ENCODE peak calls at places on chromosomes 6 and 20, in eight cellular contexts. G, H, V, W, S, C, Q and D are unnamed samples. For H3K9me3 and H3K4me1, the result is how much of the 10 kb centered on the place peaks cover.

GRCh38 chr20:32484221-32485125 is 100.7 kb downstream of the NOL4L start:
- DNase-seq in C (no peak), W (peak), Q (peak), S (peak), V (peak), H (no peak), G (no peak), D (peak)

GRCh38 chr6:110435052-110435602 is 19.8 kb upstream of the DDO start:
- DNase-seq in Q (no peak), V (no peak), G (no peak), C (no peak), S (no peak), W (no peak), H (no peak), D (peak)

GRCh38 chr6:163984446-163984936 is 570.0 kb downstream of the QKI start:
- DNase-seq in C (peak), H (no peak), Q (peak), W (no peak), S (no peak), G (no peak), V (no peak), D (no peak)

GRCh38 chr20:41032243-41032642 is 3.6 kb downstream of the TOP1 start:
- DNase-seq in H (no peak), G (no peak), S (no peak), V (no peak), W (no peak), Q (peak), C (peak), D (no peak)

GRCh38 chr6:1611322-1611571 is 1.5 kb downstream of the FOXC1 start:
- DNase-seq in Q (no peak), H (no peak), G (no peak), C (peak), S (no peak), V (no peak), W (no peak), D (no peak)

GRCh38 chr6:134822920-134823430 is 126.9 kb downstream of the ALDH8A1 start:
- DNase-seq in Q (peak), W (peak), S (peak), H (peak), C (peak), V (peak), G (peak), D (peak)

GRCh38 chr20:54726687-54727086 is 251.3 kb downstream of the DOK5 start:
- DNase-seq in V (no peak), W (no peak), G (no peak), S (no peak), Q (no peak), H (no peak), C (no peak), D (no peak)

GRCh38 chr6:95693108-95693507 is 115.8 kb downstream of the MANEA start:
- DNase-seq in G (no peak), S (no peak), C (no peak), W (no peak), H (no peak), Q (no peak), V (no peak), D (no peak)

GRCh38 chr20:3156811-3157619 is 2.6 kb downstream of the FASTKD5 start:
- DNase-seq in G (no peak), S (no peak), W (no peak), C (peak), H (no peak), V (no peak), Q (peak), D (no peak)

GRCh38 chr6:5557506-5557905 is 296.2 kb downstream of the FARS2 start:
- DNase-seq in Q (no peak), H (no peak), S (no peak), C (no peak), G (no peak), W (no peak), V (no peak), D (no peak)

GRCh38 chr20:24766826-24767622 is 182.0 kb upstream of the CST7 start:
- DNase-seq in S (no peak), W (no peak), G (no peak), V (no peak), H (no peak), Q (no peak), C (no peak), D (no peak)

GRCh38 chr6:17207281-17207680 is 73.9 kb upstream of the RBM24 start:
- DNase-seq in H (no peak), W (no peak), Q (no peak), V (no peak), S (no peak), C (no peak), G (no peak), D (no peak)

GRCh38 chr6:160256445-160256844 is 2.2 kb downstream of the SLC22A2 start:
- DNase-seq in V (no peak), G (no peak), W (no peak), Q (no peak), C (no peak), H (no peak), S (no peak), D (no peak)
- H3K9me3 ChIP-seq in V (under half), G (under half), W (under half), Q (under half), C (under half), H (under half), S (under half), D (under half)

GRCh38 chr6:33694977-33695376 is 16.5 kb downstream of the UQCC2 start:
- DNase-seq in V (no peak), W (no peak), C (no peak), S (no peak), G (no peak), Q (no peak), H (no peak), D (no peak)
- H3K4me1 ChIP-seq in V (under half), W (under half), C (half or more), S (under half), G (under half), Q (under half), H (half or more), D (under half)

GRCh38 chr6:142897659-142898058 is 47.3 kb downstream of the HIVEP2 start:
- DNase-seq in Q (no peak), H (no peak), S (no peak), G (no peak), W (no peak), C (no peak), V (no peak), D (no peak)

GRCh38 chr6:142902636-142903053 is 42.3 kb downstream of the HIVEP2 start:
- DNase-seq in G (peak), H (peak), S (no peak), C (peak), Q (peak), V (no peak), W (no peak), D (peak)

GRCh38 chr6:142901616-142902015 is 43.4 kb downstream of the HIVEP2 start:
- DNase-seq in G (no peak), C (no peak), V (no peak), S (no peak), W (no peak), H (no peak), Q (no peak), D (no peak)

GRCh38 chr6:142899101-142899760 is 45.7 kb downstream of the HIVEP2 start:
- DNase-seq in W (no peak), Q (no peak), H (no peak), G (no peak), S (no peak), C (no peak), V (no peak), D (no peak)

DNA sequence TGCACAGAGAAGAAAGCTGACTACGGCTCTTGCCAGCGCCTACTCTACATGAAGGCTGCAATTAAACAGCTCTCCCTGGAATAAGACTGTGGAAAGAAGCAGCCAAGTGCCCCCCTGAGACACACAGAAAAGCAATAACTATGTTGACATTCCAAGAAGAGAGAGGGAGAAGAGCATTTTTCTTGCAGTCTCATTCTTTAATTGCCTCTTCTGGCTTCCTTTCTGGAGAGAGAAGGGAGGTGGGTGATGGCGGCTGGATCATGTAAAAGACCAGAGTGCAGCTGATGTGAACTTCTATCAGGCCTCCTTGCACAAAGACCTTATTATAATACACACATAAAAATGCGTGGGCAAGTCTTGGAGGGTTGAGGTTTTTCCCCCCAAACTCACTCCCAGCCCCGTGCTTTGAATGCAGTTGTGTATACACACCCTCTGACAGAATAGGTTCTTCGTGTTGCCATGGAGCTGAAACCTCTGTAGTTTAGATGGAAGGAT is 44.5 kb downstream of the HIVEP2 start:
- DNase-seq in V (no peak), W (no peak), H (peak), Q (peak), C (peak), S (no peak), G (no peak), D (no peak)
- H3K4me3 ChIP-seq in V (no peak), W (no peak), H (no peak), Q (no peak), C (no peak), S (no peak), G (no peak), D (no peak)

GRCh38 chr6:40128149-40128548 is 193.9 kb upstream of the MOCS1 start:
- DNase-seq in G (no peak), S (no peak), C (no peak), V (no peak), H (no peak), Q (no peak), W (no peak), D (peak)

GRCh38 chr6:40125680-40126079 is 191.4 kb upstream of the MOCS1 start:
- DNase-seq in H (no peak), S (no peak), V (no peak), W (no peak), C (no peak), G (no peak), Q (no peak), D (no peak)

DNA sequence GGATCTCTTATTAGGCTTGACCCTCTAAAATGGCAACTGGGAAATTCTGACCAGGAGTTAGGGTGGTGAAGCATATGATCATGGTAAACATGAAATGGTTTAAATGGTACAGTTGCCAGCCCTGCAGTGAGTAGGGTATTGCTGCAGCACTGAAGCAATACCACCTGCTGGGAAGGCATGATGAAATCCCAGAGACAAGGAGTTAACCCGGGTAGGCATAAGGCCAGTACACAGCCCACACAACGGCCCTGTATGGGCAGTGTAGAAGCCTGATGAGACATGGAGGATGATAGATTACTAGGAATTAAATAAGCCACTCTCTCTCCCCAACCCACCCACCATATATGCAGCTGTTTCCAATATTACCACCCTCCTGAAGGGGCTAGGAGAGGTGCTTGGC is 197.4 kb upstream of the MOCS1 start:
- DNase-seq in W (no peak), S (no peak), G (no peak), H (no peak), C (no peak), V (no peak), Q (no peak), D (no peak)
- H3K9me3 ChIP-seq in W (under half), S (under half), G (under half), H (under half), C (under half), V (under half), Q (under half), D (under half)

GRCh38 chr6:149318581-149319286 is 1.2 kb downstream of the TAB2 start:
- DNase-seq in W (no peak), Q (peak), C (peak), G (no peak), H (peak), V (no peak), S (no peak), D (peak)

GRCh38 chr6:149319413-149319812 is 1.9 kb downstream of the TAB2 start:
- DNase-seq in H (no peak), W (no peak), G (no peak), S (no peak), Q (no peak), V (no peak), C (no peak), D (no peak)

GRCh38 chr6:149317656-149318571 is at the start of gene TAB2:
- DNase-seq in S (peak), G (no peak), H (peak), C (peak), V (no peak), W (peak), Q (no peak), D (peak)

GRCh38 chr6:149323353-149323752 is 5.8 kb downstream of the TAB2 start:
- DNase-seq in W (no peak), Q (no peak), S (no peak), H (no peak), C (no peak), G (no peak), V (no peak), D (no peak)

GRCh38 chr6:149320745-149321240 is 3.3 kb downstream of the TAB2 start:
- DNase-seq in V (no peak), Q (peak), G (no peak), C (peak), S (no peak), H (no peak), W (no peak), D (no peak)
- H3K4me1 ChIP-seq in V (under half), Q (under half), G (under half), C (half or more), S (under half), H (under half), W (under half), D (under half)

DNA sequence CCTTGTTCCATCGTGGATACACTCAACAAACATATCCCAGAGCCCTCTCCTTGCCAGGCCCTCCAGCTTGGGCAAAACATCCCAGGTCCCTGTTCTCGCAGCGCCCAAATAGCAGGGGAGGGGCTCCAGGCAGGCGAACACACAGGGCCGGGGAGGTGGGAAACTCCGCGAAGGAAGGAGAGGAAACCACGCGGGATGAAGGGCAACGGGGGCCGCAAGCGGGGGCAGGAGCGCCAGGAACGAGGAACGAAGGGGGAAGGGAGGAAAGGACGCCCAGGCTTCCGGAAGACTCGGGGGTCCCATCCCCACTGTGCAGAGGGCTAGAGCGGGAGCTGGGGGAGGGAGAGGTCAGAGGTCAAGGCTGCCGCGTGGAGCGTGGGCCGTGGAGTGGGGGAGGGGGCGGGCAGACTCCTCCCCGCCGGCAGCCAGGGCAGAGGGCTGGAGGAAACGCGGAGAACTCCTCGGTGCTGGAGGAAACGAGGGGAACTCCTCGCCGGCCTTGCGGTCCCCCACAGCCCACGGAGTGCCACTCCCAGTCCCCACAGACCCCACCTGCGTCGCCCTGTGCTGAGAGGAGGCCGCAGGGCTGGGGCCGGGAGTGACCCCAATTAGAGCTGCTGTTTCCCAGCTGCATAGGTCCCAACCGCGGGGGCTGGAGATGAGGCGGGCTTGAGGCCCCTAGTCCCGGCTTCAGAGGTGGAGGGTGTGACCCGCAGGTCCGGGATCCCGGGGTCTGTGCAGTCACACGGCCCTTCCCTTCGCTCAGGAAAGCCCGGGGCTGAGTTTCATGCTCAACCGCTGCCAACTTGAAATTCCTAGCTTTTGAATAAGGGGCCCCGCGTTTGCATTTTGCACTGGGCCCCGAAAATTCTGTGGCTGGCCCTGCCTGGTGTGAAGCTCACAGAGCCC is 1.2 kb upstream of the RBM38 start:
- DNase-seq in G (no peak), W (peak), C (no peak), V (peak), S (no peak), H (no peak), Q (no peak), D (no peak)
- H3K4me3 ChIP-seq in G (peak), W (peak), C (no peak), V (peak), S (peak), H (peak), Q (no peak), D (peak)

DNA sequence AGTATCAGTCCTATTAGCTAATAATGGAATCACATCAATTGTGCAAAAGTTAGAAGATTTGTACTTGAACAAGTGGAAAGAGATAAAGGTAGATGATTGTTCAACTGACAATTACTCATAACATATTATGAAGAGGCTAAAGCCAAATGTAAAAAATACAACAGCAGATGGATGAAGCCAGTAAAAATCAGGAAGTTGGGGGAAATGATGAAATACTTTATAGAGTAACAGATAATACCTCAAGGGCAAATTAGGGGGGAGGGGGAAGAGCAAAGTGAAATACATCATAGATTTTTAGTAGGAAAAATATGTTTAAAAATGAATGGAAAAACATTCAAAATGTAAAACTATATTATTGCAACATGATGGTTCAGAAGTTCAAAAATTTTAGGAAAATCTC is 114.0 kb downstream of the PDSS2 start:
- DNase-seq in Q (no peak), G (no peak), H (no peak), V (no peak), W (no peak), S (no peak), C (peak), D (no peak)
- H3K9me3 ChIP-seq in Q (under half), G (under half), H (under half), V (under half), W (under half), S (under half), C (under half), D (under half)

GRCh38 chr6:11221623-11222384 is 10.7 kb downstream of the NEDD9 start:
- DNase-seq in G (no peak), H (no peak), W (no peak), Q (no peak), S (no peak), C (no peak), V (no peak), D (no peak)

GRCh38 chr6:11223296-11223695 is 9.2 kb downstream of the NEDD9 start:
- DNase-seq in G (no peak), S (no peak), Q (no peak), H (no peak), W (no peak), C (no peak), V (no peak), D (no peak)

GRCh38 chr6:11224252-11224965 is 8.1 kb downstream of the NEDD9 start:
- DNase-seq in W (no peak), G (no peak), V (no peak), S (no peak), H (no peak), Q (peak), C (peak), D (peak)

GRCh38 chr6:11224966-11225463 is 7.5 kb downstream of the NEDD9 start:
- DNase-seq in H (no peak), S (no peak), G (no peak), Q (no peak), V (no peak), W (no peak), C (no peak), D (no peak)

GRCh38 chr6:11222385-11223277 is 9.8 kb downstream of the NEDD9 start:
- DNase-seq in G (no peak), V (no peak), H (no peak), S (no peak), C (no peak), W (no peak), Q (no peak), D (no peak)
- H3K4me1 ChIP-seq in G (under half), V (under half), H (under half), S (under half), C (half or more), W (under half), Q (under half), D (under half)

GRCh38 chr6:77292564-77293546 is 170.4 kb downstream of the HTR1B start:
- DNase-seq in S (no peak), Q (peak), G (peak), V (no peak), W (no peak), C (peak), H (peak), D (peak)
- H3K4me3 ChIP-seq in S (no peak), Q (no peak), G (no peak), V (no peak), W (no peak), C (no peak), H (no peak), D (no peak)

GRCh38 chr20:19138758-19139157 is 73.7 kb upstream of the SLC24A3 start:
- DNase-seq in V (no peak), G (no peak), H (no peak), Q (no peak), S (no peak), W (no peak), C (no peak), D (peak)

DNA sequence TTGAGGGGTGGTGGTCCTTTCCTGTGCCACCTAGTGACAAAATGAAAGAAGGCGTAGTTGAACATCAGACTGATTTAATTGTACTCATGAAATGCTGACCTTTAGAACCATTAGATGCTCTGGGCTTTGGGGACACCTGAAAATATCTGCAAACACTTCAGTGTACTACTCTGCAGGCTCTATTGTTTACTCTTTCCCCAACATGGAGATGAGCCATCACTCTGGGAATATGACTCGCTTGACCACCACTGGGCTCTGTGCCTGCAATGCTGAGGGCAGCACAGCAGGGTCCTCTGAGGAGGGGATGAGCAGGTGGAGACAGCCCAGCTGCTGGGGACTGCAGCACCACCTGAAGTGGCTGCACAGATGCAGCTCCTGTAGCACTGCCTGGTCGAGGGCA is 74.8 kb upstream of the SLC24A3 start:
- DNase-seq in V (no peak), Q (no peak), C (no peak), S (no peak), W (no peak), H (no peak), G (no peak), D (peak)
- H3K9me3 ChIP-seq in V (under half), Q (under half), C (under half), S (under half), W (under half), H (under half), G (under half), D (under half)